ENCODE peak calls at places on chromosomes 4 and X, in nine cellular contexts. One of them, this sample, is unnamed. For H3K27me3, the result is how much of the 10 kb centered on the place peaks cover.

GRCh38 chr4:99848576-99848975 is 31.9 kb downstream of the DAPP1 start:
- DNase-seq in aorta: no peak
- DNase-seq in osteoblast: no peak
- DNase-seq in vagina: no peak
- DNase-seq in GM23338: no peak
- DNase-seq in psoas muscle: no peak
- DNase-seq in upper lobe of right lung: no peak
- DNase-seq in naive thymus-derived CD4-positive, alpha-beta T cell: no peak
- DNase-seq in HL-60: no peak
- DNase-seq in this sample: no peak

GRCh38 chrX:93649381-93649780 is 24.0 kb downstream of the NAP1L3 start:
- DNase-seq in GM23338: no peak
- DNase-seq in upper lobe of right lung: no peak
- DNase-seq in HL-60: no peak
- DNase-seq in vagina: no peak
- DNase-seq in psoas muscle: no peak
- DNase-seq in osteoblast: no peak
- DNase-seq in naive thymus-derived CD4-positive, alpha-beta T cell: no peak
- DNase-seq in aorta: no peak
- DNase-seq in this sample: no peak

GRCh38 chr4:159075531-159075932 is 27.3 kb upstream of the RAPGEF2 start:
- DNase-seq in HL-60: no peak
- DNase-seq in osteoblast: peak
- DNase-seq in psoas muscle: no peak
- DNase-seq in naive thymus-derived CD4-positive, alpha-beta T cell: no peak
- DNase-seq in vagina: no peak
- DNase-seq in aorta: no peak
- DNase-seq in upper lobe of right lung: no peak
- DNase-seq in GM23338: no peak
- DNase-seq in this sample: no peak

GRCh38 chr4:6668391-6668790 is 25.3 kb upstream of the S100P start:
- DNase-seq in HL-60: no peak
- DNase-seq in GM23338: no peak
- DNase-seq in aorta: no peak
- DNase-seq in naive thymus-derived CD4-positive, alpha-beta T cell: no peak
- DNase-seq in upper lobe of right lung: no peak
- DNase-seq in psoas muscle: no peak
- DNase-seq in vagina: no peak
- DNase-seq in osteoblast: peak
- DNase-seq in this sample: no peak

GRCh38 chrX:23844502-23845138 is 61.6 kb downstream of the SAT1 start:
- DNase-seq in psoas muscle: no peak
- DNase-seq in GM23338: no peak
- DNase-seq in aorta: no peak
- DNase-seq in osteoblast: no peak
- DNase-seq in naive thymus-derived CD4-positive, alpha-beta T cell: no peak
- DNase-seq in upper lobe of right lung: no peak
- DNase-seq in vagina: no peak
- DNase-seq in HL-60: peak
- DNase-seq in this sample: no peak

GRCh38 chr4:168139336-168139735 is 47.0 kb downstream of the ANXA10 start:
- DNase-seq in psoas muscle: no peak
- DNase-seq in GM23338: no peak
- DNase-seq in naive thymus-derived CD4-positive, alpha-beta T cell: no peak
- DNase-seq in HL-60: no peak
- DNase-seq in aorta: no peak
- DNase-seq in osteoblast: peak
- DNase-seq in upper lobe of right lung: no peak
- DNase-seq in vagina: no peak
- DNase-seq in this sample: no peak

GRCh38 chr4:25743971-25744370 is 88.3 kb downstream of the SLC34A2 start:
- DNase-seq in vagina: no peak
- DNase-seq in HL-60: no peak
- DNase-seq in aorta: no peak
- DNase-seq in GM23338: no peak
- DNase-seq in osteoblast: peak
- DNase-seq in psoas muscle: no peak
- DNase-seq in naive thymus-derived CD4-positive, alpha-beta T cell: no peak
- DNase-seq in upper lobe of right lung: no peak
- DNase-seq in this sample: no peak

GRCh38 chr4:125714845-125715244 is 400.1 kb downstream of the FAT4 start:
- DNase-seq in osteoblast: peak
- DNase-seq in psoas muscle: no peak
- DNase-seq in aorta: no peak
- DNase-seq in naive thymus-derived CD4-positive, alpha-beta T cell: no peak
- DNase-seq in upper lobe of right lung: no peak
- DNase-seq in vagina: no peak
- DNase-seq in GM23338: peak
- DNase-seq in HL-60: no peak
- DNase-seq in this sample: no peak

GRCh38 chr4:57044279-57044678 is 65.6 kb downstream of the POLR2B start:
- DNase-seq in psoas muscle: no peak
- DNase-seq in osteoblast: no peak
- DNase-seq in naive thymus-derived CD4-positive, alpha-beta T cell: no peak
- DNase-seq in GM23338: no peak
- DNase-seq in HL-60: no peak
- DNase-seq in aorta: no peak
- DNase-seq in vagina: no peak
- DNase-seq in upper lobe of right lung: no peak
- DNase-seq in this sample: no peak

DNA sequence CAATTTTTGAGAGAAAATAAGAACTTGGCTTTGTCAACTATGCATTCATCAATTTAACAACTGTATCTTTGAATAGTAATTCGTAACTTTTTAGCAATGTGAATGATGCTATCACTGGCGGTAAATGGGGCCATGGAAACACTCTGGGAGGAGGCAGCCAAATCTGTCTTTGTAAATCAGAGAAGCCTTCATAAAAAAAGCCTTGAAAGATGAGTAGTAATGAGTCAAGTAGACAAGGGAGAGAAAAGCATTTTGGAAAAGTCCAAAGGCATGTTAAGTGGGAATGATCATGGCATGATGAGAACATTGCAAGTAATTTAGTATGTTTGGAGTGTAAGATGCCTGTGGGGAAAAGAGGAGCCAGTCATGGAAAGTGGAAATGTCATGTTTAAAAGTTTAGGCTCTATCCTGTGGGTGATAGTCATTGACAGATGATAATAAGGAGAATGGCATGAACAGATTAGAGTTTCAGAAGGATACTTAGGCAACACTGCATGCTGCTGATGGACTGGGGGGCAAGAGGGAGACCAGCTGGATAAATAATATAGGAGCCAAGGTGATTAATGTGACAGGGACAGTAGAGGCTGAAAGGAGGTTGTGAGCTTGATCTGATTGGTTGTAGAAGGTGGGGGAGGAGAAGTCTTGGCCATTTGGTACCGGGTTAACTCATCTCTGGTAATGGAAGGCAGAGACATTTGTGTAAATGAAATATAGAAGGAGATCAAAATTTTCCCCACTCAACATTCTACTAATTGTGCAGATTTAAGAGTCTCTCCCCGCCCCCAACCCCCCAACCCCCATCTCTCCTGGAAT is 16.3 kb downstream of the SPRY1 start:
- DNase-seq in upper lobe of right lung: no peak
- DNase-seq in vagina: no peak
- DNase-seq in aorta: no peak
- DNase-seq in osteoblast: peak
- DNase-seq in naive thymus-derived CD4-positive, alpha-beta T cell: no peak
- DNase-seq in GM23338: no peak
- DNase-seq in HL-60: no peak
- DNase-seq in psoas muscle: no peak
- DNase-seq in this sample: no peak
- H3K27me3 ChIP-seq in upper lobe of right lung: under half
- H3K27me3 ChIP-seq in vagina: under half
- H3K27me3 ChIP-seq in aorta: under half
- H3K27me3 ChIP-seq in osteoblast: under half
- H3K27me3 ChIP-seq in naive thymus-derived CD4-positive, alpha-beta T cell: under half
- H3K27me3 ChIP-seq in GM23338: under half
- H3K27me3 ChIP-seq in HL-60: under half
- H3K27me3 ChIP-seq in psoas muscle: under half
- H3K27me3 ChIP-seq in this sample: under half

GRCh38 chr4:139391731-139392130 is 62.2 kb upstream of the RAB33B start:
- DNase-seq in vagina: no peak
- DNase-seq in osteoblast: no peak
- DNase-seq in naive thymus-derived CD4-positive, alpha-beta T cell: no peak
- DNase-seq in aorta: no peak
- DNase-seq in psoas muscle: no peak
- DNase-seq in upper lobe of right lung: no peak
- DNase-seq in GM23338: no peak
- DNase-seq in HL-60: no peak
- DNase-seq in this sample: no peak

GRCh38 chr4:139389102-139389501 is 64.8 kb upstream of the RAB33B start:
- DNase-seq in aorta: no peak
- DNase-seq in vagina: no peak
- DNase-seq in osteoblast: no peak
- DNase-seq in upper lobe of right lung: no peak
- DNase-seq in naive thymus-derived CD4-positive, alpha-beta T cell: no peak
- DNase-seq in GM23338: no peak
- DNase-seq in HL-60: no peak
- DNase-seq in psoas muscle: no peak
- DNase-seq in this sample: no peak

GRCh38 chr4:139392797-139393196 is 61.1 kb upstream of the RAB33B start:
- DNase-seq in GM23338: no peak
- DNase-seq in psoas muscle: no peak
- DNase-seq in aorta: no peak
- DNase-seq in vagina: no peak
- DNase-seq in HL-60: no peak
- DNase-seq in upper lobe of right lung: no peak
- DNase-seq in naive thymus-derived CD4-positive, alpha-beta T cell: no peak
- DNase-seq in osteoblast: no peak
- DNase-seq in this sample: no peak
- H3K27ac ChIP-seq in GM23338: no peak
- H3K27ac ChIP-seq in psoas muscle: no peak
- H3K27ac ChIP-seq in aorta: no peak
- H3K27ac ChIP-seq in vagina: no peak
- H3K27ac ChIP-seq in HL-60: no peak
- H3K27ac ChIP-seq in upper lobe of right lung: no peak
- H3K27ac ChIP-seq in naive thymus-derived CD4-positive, alpha-beta T cell: no peak
- H3K27ac ChIP-seq in osteoblast: no peak
- H3K27ac ChIP-seq in this sample: no peak

GRCh38 chrX:134712272-134712671 is 54.0 kb upstream of the PLAC1 start:
- DNase-seq in GM23338: no peak
- DNase-seq in psoas muscle: no peak
- DNase-seq in upper lobe of right lung: no peak
- DNase-seq in osteoblast: no peak
- DNase-seq in HL-60: no peak
- DNase-seq in naive thymus-derived CD4-positive, alpha-beta T cell: no peak
- DNase-seq in aorta: no peak
- DNase-seq in vagina: no peak
- DNase-seq in this sample: no peak
- H3K27me3 ChIP-seq in GM23338: under half
- H3K27me3 ChIP-seq in psoas muscle: under half
- H3K27me3 ChIP-seq in upper lobe of right lung: under half
- H3K27me3 ChIP-seq in osteoblast: under half
- H3K27me3 ChIP-seq in HL-60: under half
- H3K27me3 ChIP-seq in naive thymus-derived CD4-positive, alpha-beta T cell: under half
- H3K27me3 ChIP-seq in aorta: under half
- H3K27me3 ChIP-seq in vagina: under half
- H3K27me3 ChIP-seq in this sample: under half

GRCh38 chrX:56066016-56066415 is 166.1 kb upstream of the KLF8 start:
- DNase-seq in psoas muscle: no peak
- DNase-seq in upper lobe of right lung: no peak
- DNase-seq in vagina: no peak
- DNase-seq in osteoblast: peak
- DNase-seq in GM23338: no peak
- DNase-seq in naive thymus-derived CD4-positive, alpha-beta T cell: no peak
- DNase-seq in aorta: peak
- DNase-seq in HL-60: no peak
- DNase-seq in this sample: no peak
- H3K27ac ChIP-seq in psoas muscle: no peak
- H3K27ac ChIP-seq in upper lobe of right lung: no peak
- H3K27ac ChIP-seq in vagina: no peak
- H3K27ac ChIP-seq in osteoblast: no peak
- H3K27ac ChIP-seq in GM23338: no peak
- H3K27ac ChIP-seq in naive thymus-derived CD4-positive, alpha-beta T cell: no peak
- H3K27ac ChIP-seq in aorta: no peak
- H3K27ac ChIP-seq in HL-60: no peak
- H3K27ac ChIP-seq in this sample: no peak

GRCh38 chrX:81390244-81390643 is 188.3 kb downstream of the SH3BGRL start:
- DNase-seq in naive thymus-derived CD4-positive, alpha-beta T cell: no peak
- DNase-seq in vagina: no peak
- DNase-seq in upper lobe of right lung: no peak
- DNase-seq in GM23338: no peak
- DNase-seq in psoas muscle: no peak
- DNase-seq in aorta: no peak
- DNase-seq in HL-60: no peak
- DNase-seq in osteoblast: no peak
- DNase-seq in this sample: no peak
- H3K27me3 ChIP-seq in naive thymus-derived CD4-positive, alpha-beta T cell: under half
- H3K27me3 ChIP-seq in vagina: under half
- H3K27me3 ChIP-seq in upper lobe of right lung: under half
- H3K27me3 ChIP-seq in GM23338: under half
- H3K27me3 ChIP-seq in psoas muscle: under half
- H3K27me3 ChIP-seq in aorta: under half
- H3K27me3 ChIP-seq in HL-60: under half
- H3K27me3 ChIP-seq in osteoblast: under half
- H3K27me3 ChIP-seq in this sample: under half

GRCh38 chrX:54178100-54178940 is 4.7 kb downstream of the FAM120C start:
- DNase-seq in aorta: no peak
- DNase-seq in vagina: no peak
- DNase-seq in psoas muscle: no peak
- DNase-seq in upper lobe of right lung: no peak
- DNase-seq in naive thymus-derived CD4-positive, alpha-beta T cell: no peak
- DNase-seq in osteoblast: no peak
- DNase-seq in HL-60: no peak
- DNase-seq in GM23338: no peak
- DNase-seq in this sample: no peak
- H3K27ac ChIP-seq in aorta: no peak
- H3K27ac ChIP-seq in vagina: no peak
- H3K27ac ChIP-seq in psoas muscle: no peak
- H3K27ac ChIP-seq in upper lobe of right lung: no peak
- H3K27ac ChIP-seq in naive thymus-derived CD4-positive, alpha-beta T cell: no peak
- H3K27ac ChIP-seq in osteoblast: no peak
- H3K27ac ChIP-seq in HL-60: no peak
- H3K27ac ChIP-seq in GM23338: no peak
- H3K27ac ChIP-seq in this sample: no peak

This sample was measured in effector memory CD4-positive, alpha-beta T cell.